ENCODE peak calls at places on chromosomes 11 and 22, in five cellular contexts. M, N, H, O and U are unnamed samples.

GRCh38 chr11:122523841-122524531 is 131.5 kb upstream of the UBASH3B start:
- DNase-seq in O (no peak), H (peak; percentile 18), M (no peak), N (no peak), U (no peak)

GRCh38 chr22:37224757-37225420 is 12.6 kb upstream of the SSTR3 start:
- DNase-seq in H (no peak), N (peak; percentile 25), O (no peak), M (no peak), U (no peak)

GRCh38 chr11:76787271-76787670 is 4.1 kb downstream of the TSKU start:
- DNase-seq in M (no peak), H (no peak), N (no peak), O (no peak), U (no peak)

GRCh38 chr11:103596323-103596722 is 440.1 kb upstream of the DDI1 start:
- DNase-seq in N (no peak), H (no peak), M (no peak), O (no peak), U (no peak)

GRCh38 chr11:122665882-122666281 is 10.4 kb downstream of the UBASH3B start:
- DNase-seq in N (no peak), O (no peak), M (no peak), H (no peak), U (no peak)

GRCh38 chr11:95262994-95263764 is 32.2 kb upstream of the SESN3 start:
- DNase-seq in M (no peak), H (no peak), O (no peak), N (no peak), U (no peak)

GRCh38 chr11:82996966-82997606 is 74.6 kb downstream of the RAB30 start:
- DNase-seq in M (peak; percentile 69), O (no peak), H (peak; percentile 73), N (no peak), U (no peak)

GRCh38 chr11:59918987-59919589 is 19.1 kb upstream of the OOSP1 start:
- DNase-seq in M (no peak), N (peak; percentile 40), H (peak; percentile 44), O (peak; percentile 49), U (no peak)

GRCh38 chr11:102438311-102439062 is 14.1 kb downstream of the TMEM123 start:
- DNase-seq in O (no peak), H (peak; percentile 35), N (no peak), M (no peak), U (no peak)

GRCh38 chr11:129023968-129024676 is 81.5 kb upstream of the TP53AIP1 start:
- DNase-seq in H (peak; percentile 75), N (no peak), O (peak; percentile 74), M (peak; percentile 91), U (no peak)

GRCh38 chr11:3153291-3153861 is 11.7 kb downstream of the OSBPL5 start:
- DNase-seq in H (peak; percentile 38), O (peak; percentile 76), N (no peak), M (peak; percentile 54), U (peak; percentile 88)

GRCh38 chr11:123302751-123303195 is 107.7 kb upstream of the CLMP start:
- DNase-seq in N (peak; percentile 14), H (peak; percentile 17), O (no peak), M (no peak), U (no peak)

GRCh38 chr11:112300094-112300786 is 39.6 kb upstream of the PLET1 start:
- DNase-seq in M (no peak), N (no peak), O (no peak), H (no peak), U (peak; percentile 57)

GRCh38 chr11:110858556-110858921 is 146.3 kb upstream of the ARHGAP20 start:
- DNase-seq in M (peak; percentile 27), N (no peak), O (peak; percentile 11), H (peak; percentile 33), U (peak; percentile 62)

GRCh38 chr11:27563201-27563600 is 56.6 kb upstream of the LIN7C start:
- DNase-seq in N (no peak), H (no peak), M (no peak), O (no peak), U (no peak)

GRCh38 chr11:76669901-76670474 is 559 bp downstream of the LRRC32 start:
- DNase-seq in H (peak; percentile 67), N (no peak), O (no peak), M (no peak), U (no peak)

GRCh38 chr11:80024119-80024518 is 583.3 kb upstream of the TENM4 start:
- DNase-seq in H (peak; percentile 5), O (no peak), M (no peak), N (no peak), U (no peak)

GRCh38 chr11:133382217-133382746 is 150.0 kb downstream of the OPCML start:
- DNase-seq in H (no peak), O (no peak), M (no peak), N (no peak), U (no peak)

GRCh38 chr11:67484847-67485311 is 2.1 kb downstream of the AIP start:
- DNase-seq in H (no peak), O (no peak), N (no peak), M (no peak), U (no peak)

GRCh38 chr22:31970490-31971444 is 26.4 kb downstream of the YWHAH start:
- DNase-seq in M (peak; percentile 75), O (peak; percentile 88), H (peak; percentile 91), N (peak; percentile 75), U (peak; percentile 78)

GRCh38 chr22:41913040-41913719 is 1.7 kb downstream of the SHISA8 start:
- DNase-seq in H (no peak), O (no peak), N (no peak), M (no peak), U (no peak)

GRCh38 chr22:24736526-24737050 is 37.9 kb downstream of the PIWIL3 start:
- DNase-seq in N (no peak), H (no peak), O (no peak), M (no peak), U (no peak)

GRCh38 chr11:22479133-22479690 is 141.0 kb downstream of the SLC17A6 start:
- DNase-seq in M (no peak), N (no peak), O (no peak), H (no peak), U (no peak)

GRCh38 chr11:131079036-131079435 is 162.8 kb upstream of the SNX19 start:
- DNase-seq in H (no peak), O (no peak), N (no peak), M (no peak), U (no peak)

GRCh38 chr11:119351232-119351631 is 4.7 kb upstream of the MFRP start:
- DNase-seq in O (no peak), M (no peak), H (no peak), N (no peak), U (no peak)

GRCh38 chr11:11605821-11606450 is 15.9 kb downstream of the GALNT18 start:
- DNase-seq in N (no peak), M (no peak), H (no peak), O (no peak), U (no peak)

GRCh38 chr11:96102664-96103068 is 178.8 kb upstream of the MTMR2 start:
- DNase-seq in M (no peak), H (no peak), O (no peak), N (peak; percentile 10), U (no peak)

GRCh38 chr11:65016705-65017104 is 2.7 kb downstream of the ARL2 start:
- DNase-seq in O (peak; percentile 37), H (no peak), M (no peak), N (no peak), U (no peak)

GRCh38 chr22:32737811-32738210 is 63.7 kb upstream of the TIMP3 start:
- DNase-seq in O (no peak), N (no peak), M (no peak), H (no peak), U (no peak)

GRCh38 chr11:7924526-7924925 is 6.5 kb downstream of the OR10A6 start:
- DNase-seq in O (no peak), N (no peak), M (no peak), H (peak; percentile 48), U (no peak)

GRCh38 chr22:20494978-20495860 is at the start of gene KLHL22:
- DNase-seq in M (no peak), N (no peak), O (peak; percentile 92), H (peak; percentile 39), U (no peak)

GRCh38 chr11:83033367-83033766 is 38.3 kb downstream of the RAB30 start:
- DNase-seq in N (no peak), H (no peak), M (no peak), O (no peak), U (no peak)

GRCh38 chr22:39384750-39385480 is 14.7 kb upstream of the TAB1 start:
- DNase-seq in O (no peak), M (no peak), H (peak; percentile 59), N (peak; percentile 60), U (no peak)

GRCh38 chr22:26552466-26552865 is 37.5 kb downstream of the TPST2 start:
- DNase-seq in N (no peak), M (no peak), H (no peak), O (no peak), U (no peak)

GRCh38 chr11:85821636-85822035 is 10.7 kb upstream of the SYTL2 start:
- DNase-seq in M (peak; percentile 62), O (no peak), N (peak; percentile 62), H (no peak), U (no peak)

GRCh38 chr11:120660024-120660565 is 148.5 kb downstream of the GRIK4 start:
- DNase-seq in N (peak; percentile 33), H (peak; percentile 47), O (no peak), M (no peak), U (no peak)

GRCh38 chr11:8597182-8597581 is 3.2 kb upstream of the STK33 start:
- DNase-seq in N (peak; percentile 66), H (no peak), M (no peak), O (no peak), U (no peak)

GRCh38 chr11:88345408-88345807 is 7.9 kb upstream of the CTSC start:
- DNase-seq in M (no peak), N (no peak), O (no peak), H (no peak), U (no peak)

GRCh38 chr11:128620306-128621175 is 33.2 kb upstream of the ETS1 start:
- DNase-seq in O (no peak), H (no peak), N (no peak), M (no peak), U (no peak)